ENCODE peak calls at places on chromosomes 13 and 19, in five cellular contexts. X, Q, T, E and O are unnamed samples.
A peak's percentile ranks its signal among the peaks of the same experiment; 100 is the strongest.

GRCh38 chr19:32624410-32624809 is 43.4 kb downstream of the PDCD5 start:
- DNase-seq in X (no peak), Q (no peak), E (no peak), T (no peak), O (no peak)

GRCh38 chr13:107461751-107462150 is 753.6 kb downstream of the LIG4 start:
- DNase-seq in Q (no peak), X (no peak), T (no peak), E (no peak), O (no peak)

GRCh38 chr13:94362411-94362909 is 117.0 kb downstream of the DCT start:
- DNase-seq in E (peak; percentile 41), X (peak; percentile 82), Q (peak; percentile 55), T (peak; percentile 88), O (no peak)

GRCh38 chr19:21603431-21604153 is 98.2 kb downstream of the ZNF429 start:
- DNase-seq in X (no peak), Q (no peak), E (no peak), T (no peak), O (no peak)

GRCh38 chr19:55118401-55118991 is 1.1 kb upstream of the PPP1R12C start:
- DNase-seq in E (no peak), X (no peak), Q (peak; percentile 79), T (no peak), O (peak; percentile 65)

GRCh38 chr13:60590775-60591174 is 193.8 kb downstream of the TDRD3 start:
- DNase-seq in E (no peak), T (no peak), X (no peak), Q (no peak), O (no peak)

GRCh38 chr13:64311112-64311511 is 2895.5 kb upstream of the PCDH20 start:
- DNase-seq in E (no peak), X (peak; percentile 78), Q (no peak), T (no peak), O (no peak)

GRCh38 chr19:44643605-44644390 is at the start of gene PVR:
- DNase-seq in T (peak; percentile 61), E (no peak), Q (peak; percentile 85), X (peak; percentile 77), O (peak; percentile 78)

GRCh38 chr19:17086129-17086528 is 10.6 kb downstream of the MYO9B start:
- DNase-seq in X (no peak), E (no peak), T (no peak), Q (no peak), O (no peak)

GRCh38 chr19:38362076-38362945 is 12.1 kb upstream of the PSMD8 start:
- DNase-seq in E (peak; percentile 70), T (peak; percentile 62), Q (peak; percentile 92), X (peak; percentile 73), O (peak; percentile 85)

GRCh38 chr13:113209336-113209879 is at the start of gene CUL4A:
- DNase-seq in Q (peak; percentile 87), E (peak; percentile 64), X (peak; percentile 55), T (peak; percentile 48), O (peak; percentile 88)

GRCh38 chr19:3932931-3933810 is at the start of gene NMRK2:
- DNase-seq in E (no peak), Q (no peak), X (no peak), T (no peak), O (peak; percentile 66)
- H3K27ac ChIP-seq in E (no peak within 1 kb of the TSS), Q (no peak within 1 kb of the TSS), X (no peak within 1 kb of the TSS), T (no peak within 1 kb of the TSS), O (peak within 1 kb of the TSS; percentile 90)

GRCh38 chr19:1450735-1451669 is 1.1 kb downstream of the APC2 start:
- DNase-seq in X (no peak), Q (no peak), T (no peak), E (no peak), O (no peak)
- H3K27ac ChIP-seq in X (no peak overlapping the region), Q (no peak overlapping the region), T (no peak overlapping the region), E (no peak overlapping the region), O (no peak overlapping the region)

GRCh38 chr19:36524617-36525016 is 3.5 kb downstream of the ZNF260 start:
- DNase-seq in T (no peak), X (no peak), E (no peak), Q (no peak), O (no peak)

GRCh38 chr19:36527873-36528193 is 238 bp downstream of the ZNF260 start:
- DNase-seq in E (no peak), Q (no peak), T (no peak), X (no peak), O (no peak)

GRCh38 chr19:36528194-36528920 is at the start of gene ZNF260:
- DNase-seq in E (peak; percentile 91), Q (peak; percentile 98), T (peak; percentile 97), X (peak; percentile 88), O (peak; percentile 98)

GRCh38 chr19:36526581-36526980 is 1.5 kb downstream of the ZNF260 start:
- DNase-seq in E (no peak), Q (no peak), T (no peak), X (no peak), O (no peak)

DNA sequence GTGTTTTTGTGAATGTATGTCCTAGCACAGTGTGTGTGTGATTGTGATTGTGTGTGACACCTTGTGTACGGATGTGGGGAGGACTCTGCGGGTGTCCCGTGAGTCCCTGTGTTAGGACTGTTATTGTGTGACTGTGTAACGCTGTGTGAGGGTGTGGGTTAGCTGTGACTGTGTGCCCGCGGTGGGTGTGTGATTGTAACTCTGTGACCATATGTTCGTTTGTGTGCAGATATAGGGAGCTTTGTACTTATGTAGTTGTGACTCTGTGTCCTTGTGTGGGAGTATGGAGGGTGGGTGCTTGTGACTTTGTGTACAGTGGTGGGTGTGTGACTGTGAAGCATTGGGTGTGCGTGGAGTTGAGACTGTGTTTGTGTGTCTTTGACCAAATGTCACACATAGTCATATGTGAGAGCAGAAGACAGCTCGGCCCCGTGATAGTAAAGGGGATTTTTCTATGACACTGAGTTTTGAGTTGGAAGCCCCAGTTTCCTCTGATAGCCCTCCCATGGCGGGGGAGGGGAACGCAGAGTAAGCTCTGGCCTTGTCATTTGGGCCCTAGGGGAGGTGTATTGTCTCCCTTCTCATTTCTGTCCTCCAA is 949 bp upstream of the ZNF260 start:
- DNase-seq in T (no peak), X (no peak), Q (no peak), E (peak; percentile 1), O (no peak)
- H3K27ac ChIP-seq in T (peak overlapping the region; percentile 86), X (no peak overlapping the region), Q (no peak overlapping the region), E (peak overlapping the region; percentile 86), O (peak overlapping the region; percentile 97)

DNA sequence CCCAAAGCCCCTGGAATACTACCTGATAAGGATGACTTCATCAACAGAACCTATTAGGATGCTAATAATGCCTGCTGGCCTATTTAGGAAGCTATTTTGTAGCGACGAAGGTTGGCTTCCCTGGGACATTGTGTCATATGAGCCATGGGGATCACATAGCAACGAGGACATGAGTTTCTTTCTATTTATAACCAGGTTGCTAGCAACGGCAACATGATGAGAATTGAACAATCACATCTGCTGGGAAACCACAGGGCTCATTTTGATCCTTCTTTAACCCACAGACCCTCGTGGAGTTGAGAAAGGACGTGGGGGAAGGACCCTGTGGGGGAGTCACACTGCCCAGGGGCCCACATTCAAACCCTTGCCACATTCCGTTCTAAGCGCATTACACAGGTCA is 172.2 kb downstream of the COL4A1 start:
- DNase-seq in E (no peak), X (no peak), Q (no peak), T (peak; percentile 65), O (no peak)
- H3K27ac ChIP-seq in E (no peak overlapping the region), X (no peak overlapping the region), Q (no peak overlapping the region), T (no peak overlapping the region), O (peak overlapping the region; percentile 86)